ENCODE peak calls at places on chromosomes 6 and 20, in nine cellular contexts. W, K, U, G, E, A, Z, R and I are unnamed samples.

GRCh38 chr6:31114540-31114876 is at the start of gene PSORS1C1:
- DNase-seq in W (no peak), K (peak), U (peak), G (peak), E (no peak), A (peak), Z (no peak), R (no peak), I (peak)

GRCh38 chr6:30087876-30088275 is 12.3 kb upstream of the RNF39 start:
- DNase-seq in W (no peak), K (no peak), U (no peak), G (no peak), E (no peak), A (no peak), Z (no peak), R (no peak), I (no peak)

GRCh38 chr20:5073154-5074049 is 46.4 kb downstream of the PCNA start:
- DNase-seq in W (no peak), K (peak), U (peak), G (peak), E (no peak), A (peak), Z (peak), R (peak), I (peak)

GRCh38 chr6:119539066-119539746 is 189.6 kb upstream of the MAN1A1 start:
- DNase-seq in W (no peak), K (no peak), U (no peak), G (peak), E (no peak), A (no peak), Z (no peak), R (no peak), I (no peak)

GRCh38 chr6:129555206-129555832 is 154.7 kb downstream of the ARHGAP18 start:
- DNase-seq in W (no peak), K (no peak), U (peak), G (no peak), E (no peak), A (peak), Z (no peak), R (no peak), I (no peak)

GRCh38 chr6:163823577-163823976 is 409.1 kb downstream of the QKI start:
- DNase-seq in W (no peak), K (no peak), U (no peak), G (no peak), E (no peak), A (no peak), Z (no peak), R (no peak), I (no peak)

GRCh38 chr6:16511723-16512584 is 249.3 kb downstream of the ATXN1 start:
- DNase-seq in W (no peak), K (no peak), U (no peak), G (no peak), E (peak), A (no peak), Z (no peak), R (no peak), I (no peak)

GRCh38 chr20:36574278-36575065 is 1.1 kb downstream of the TGIF2 start:
- DNase-seq in W (peak), K (no peak), U (peak), G (peak), E (peak), A (peak), Z (peak), R (peak), I (no peak)

GRCh38 chr6:39893286-39893685 is 41.0 kb downstream of the MOCS1 start:
- DNase-seq in W (no peak), K (no peak), U (no peak), G (no peak), E (no peak), A (no peak), Z (no peak), R (no peak), I (no peak)

GRCh38 chr20:18904624-18905023 is 91.0 kb downstream of the SCP2D1 start:
- DNase-seq in W (peak), K (no peak), U (peak), G (no peak), E (no peak), A (no peak), Z (no peak), R (no peak), I (no peak)

GRCh38 chr6:41283597-41283996 is 2.9 kb downstream of the TREM1 start:
- DNase-seq in W (no peak), K (no peak), U (no peak), G (no peak), E (no peak), A (no peak), Z (no peak), R (no peak), I (no peak)

GRCh38 chr6:55898342-55898741 is 23.0 kb upstream of the BMP5 start:
- DNase-seq in W (no peak), K (no peak), U (peak), G (no peak), E (no peak), A (peak), Z (no peak), R (no peak), I (no peak)

GRCh38 chr6:45710304-45710821 is 305.3 kb downstream of the CLIC5 start:
- DNase-seq in W (no peak), K (peak), U (peak), G (peak), E (peak), A (no peak), Z (no peak), R (no peak), I (peak)

GRCh38 chr20:19974621-19975435 is 42.3 kb upstream of the NAA20 start:
- DNase-seq in W (peak), K (peak), U (peak), G (peak), E (no peak), A (peak), Z (peak), R (peak), I (peak)

GRCh38 chr20:19129976-19130612 is 82.3 kb upstream of the SLC24A3 start:
- DNase-seq in W (no peak), K (no peak), U (no peak), G (peak), E (no peak), A (no peak), Z (no peak), R (no peak), I (no peak)

GRCh38 chr6:119078449-119079287 is at the start of gene FAM184A:
- DNase-seq in W (peak), K (no peak), U (peak), G (peak), E (peak), A (peak), Z (peak), R (peak), I (peak)

GRCh38 chr6:45608252-45608911 is 230.6 kb upstream of the SUPT3H start:
- DNase-seq in W (peak), K (no peak), U (peak), G (peak), E (no peak), A (peak), Z (no peak), R (no peak), I (no peak)

GRCh38 chr6:18410412-18410811 is 23.3 kb downstream of the RNF144B start:
- DNase-seq in W (no peak), K (no peak), U (no peak), G (no peak), E (no peak), A (no peak), Z (no peak), R (no peak), I (no peak)

GRCh38 chr20:58818585-58819285 is 32.0 kb downstream of the GNAS-AS1 start:
- DNase-seq in W (no peak), K (peak), U (peak), G (no peak), E (no peak), A (peak), Z (no peak), R (no peak), I (peak)

GRCh38 chr6:170036916-170037315 is 254.0 kb downstream of the DLL1 start:
- DNase-seq in W (no peak), K (no peak), U (no peak), G (no peak), E (no peak), A (no peak), Z (no peak), R (no peak), I (no peak)

GRCh38 chr6:5302220-5302946 is 41.1 kb downstream of the FARS2 start:
- DNase-seq in W (no peak), K (no peak), U (no peak), G (no peak), E (peak), A (no peak), Z (no peak), R (peak), I (no peak)

GRCh38 chr20:44841955-44842354 is 31.6 kb upstream of the RIMS4 start:
- DNase-seq in W (no peak), K (no peak), U (no peak), G (no peak), E (no peak), A (no peak), Z (no peak), R (no peak), I (no peak)

GRCh38 chr20:1266167-1266973 is at the start of gene SNPH:
- DNase-seq in W (peak), K (peak), U (peak), G (peak), E (peak), A (peak), Z (peak), R (peak), I (peak)

GRCh38 chr6:8905647-8906231 is 470.4 kb upstream of the SLC35B3 start:
- DNase-seq in W (peak), K (no peak), U (no peak), G (no peak), E (no peak), A (no peak), Z (no peak), R (no peak), I (no peak)

GRCh38 chr20:23541330-23541729 is 27.0 kb downstream of the CST9L start:
- DNase-seq in W (no peak), K (no peak), U (no peak), G (no peak), E (no peak), A (no peak), Z (no peak), R (no peak), I (no peak)

GRCh38 chr6:149032599-149033405 is 284.7 kb upstream of the TAB2 start:
- DNase-seq in W (peak), K (peak), U (peak), G (no peak), E (peak), A (peak), Z (no peak), R (peak), I (peak)

GRCh38 chr20:35318502-35319157 is 26.4 kb upstream of the FAM83C start:
- DNase-seq in W (no peak), K (no peak), U (peak), G (peak), E (no peak), A (peak), Z (no peak), R (no peak), I (peak)

GRCh38 chr20:51451484-51451883 is 91.0 kb downstream of the NFATC2 start:
- DNase-seq in W (no peak), K (no peak), U (no peak), G (no peak), E (no peak), A (no peak), Z (no peak), R (no peak), I (no peak)

GRCh38 chr6:84615113-84615850 is 149.1 kb downstream of the TBX18 start:
- DNase-seq in W (no peak), K (no peak), U (peak), G (no peak), E (no peak), A (no peak), Z (no peak), R (no peak), I (no peak)

GRCh38 chr6:160678230-160678629 is 14.2 kb upstream of the LPA start:
- DNase-seq in W (no peak), K (no peak), U (no peak), G (no peak), E (no peak), A (no peak), Z (no peak), R (no peak), I (no peak)

GRCh38 chr6:160679402-160679769 is 15.3 kb upstream of the LPA start:
- DNase-seq in W (peak), K (no peak), U (no peak), G (no peak), E (no peak), A (no peak), Z (peak), R (peak), I (no peak)

GRCh38 chr6:160678744-160679401 is 14.8 kb upstream of the LPA start:
- DNase-seq in W (no peak), K (no peak), U (no peak), G (no peak), E (no peak), A (no peak), Z (peak), R (peak), I (no peak)
- TF ChIP-seq CTCF in W (no peak), K (no peak), U (no peak), G (no peak), E (no peak), A (no peak), Z (no peak), R (no peak), I (no peak)

GRCh38 chr6:157272866-157273755 is 50.2 kb downstream of the TMEM242 start:
- DNase-seq in W (peak), K (no peak), U (peak), G (no peak), E (no peak), A (no peak), Z (no peak), R (no peak), I (no peak)
- TF ChIP-seq CTCF in W (no peak), K (no peak), U (peak), G (no peak), E (no peak), A (no peak), Z (no peak), R (no peak), I (peak)

DNA sequence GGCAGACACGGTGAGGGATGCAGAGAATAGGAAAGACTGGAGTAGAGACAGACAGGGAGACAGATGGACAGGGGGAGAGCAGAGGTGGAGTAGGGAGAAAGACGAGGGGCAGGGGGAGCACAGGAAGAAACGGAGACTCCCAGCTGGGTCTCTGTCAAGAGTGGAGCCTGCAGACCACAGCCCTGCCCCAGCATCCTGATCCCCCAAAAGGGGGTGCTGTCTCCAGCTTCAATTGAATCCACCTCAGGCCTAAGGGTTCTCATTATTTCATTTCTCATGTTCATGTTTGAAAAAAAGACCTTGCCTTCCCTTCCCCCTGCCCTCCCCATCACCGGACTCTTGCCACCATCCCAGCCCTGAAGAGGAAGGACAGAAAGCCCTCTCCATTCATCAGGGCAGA is 98.1 kb downstream of the CDC5L start:
- DNase-seq in W (no peak), K (no peak), U (no peak), G (no peak), E (no peak), A (no peak), Z (no peak), R (no peak), I (no peak)
- TF ChIP-seq CTCF in W (no peak), K (peak), U (peak), G (no peak), E (no peak), A (peak), Z (no peak), R (peak), I (peak)

GRCh38 chr6:33877982-33878381 is 74.2 kb upstream of the MLN start:
- DNase-seq in W (no peak), K (no peak), U (no peak), G (no peak), E (no peak), A (no peak), Z (no peak), R (no peak), I (no peak)
- TF ChIP-seq CTCF in W (no peak), K (no peak), U (no peak), G (no peak), E (no peak), A (no peak), Z (no peak), R (no peak), I (no peak)

GRCh38 chr6:70112686-70113570 is 190.0 kb downstream of the COL9A1 start:
- DNase-seq in W (no peak), K (no peak), U (no peak), G (no peak), E (no peak), A (no peak), Z (no peak), R (no peak), I (no peak)
- TF ChIP-seq CTCF in W (no peak), K (no peak), U (no peak), G (no peak), E (no peak), A (no peak), Z (no peak), R (no peak), I (no peak)

GRCh38 chr6:71621918-71622519 is 264.3 kb upstream of the RIMS1 start:
- DNase-seq in W (peak), K (no peak), U (peak), G (no peak), E (no peak), A (no peak), Z (no peak), R (peak), I (no peak)
- TF ChIP-seq CTCF in W (peak), K (peak), U (peak), G (no peak), E (peak), A (peak), Z (peak), R (peak), I (peak)

GRCh38 chr20:22312744-22313346 is 271.5 kb downstream of the FOXA2 start:
- DNase-seq in W (peak), K (no peak), U (peak), G (no peak), E (no peak), A (peak), Z (peak), R (peak), I (no peak)
- TF ChIP-seq CTCF in W (peak), K (peak), U (peak), G (peak), E (peak), A (peak), Z (peak), R (peak), I (peak)